ENCODE peak calls at places on chromosome 2, in seven cellular contexts. T, F, E, I, U, W and Z are unnamed samples.
A peak's percentile ranks its signal among the peaks of the same experiment; 100 is the strongest.

GRCh38 chr2:38522754-38523349 is 79.9 kb downstream of the HNRNPLL start:
- DNase-seq in T (no peak), F (no peak), E (no peak), I (no peak), U (no peak), W (no peak), Z (no peak)

GRCh38 chr2:171272039-171272438 is 111.3 kb upstream of the TLK1 start:
- DNase-seq in T (peak; percentile 92), F (no peak), E (no peak), I (no peak), U (no peak), W (no peak), Z (peak; percentile 94)

GRCh38 chr2:25618676-25619075 is 54.7 kb downstream of the DTNB start:
- DNase-seq in T (peak; percentile 79), F (no peak), E (no peak), I (no peak), U (no peak), W (no peak), Z (peak; percentile 34)

GRCh38 chr2:9807056-9807455 is 36.2 kb upstream of the TAF1B start:
- DNase-seq in T (no peak), F (no peak), E (no peak), I (no peak), U (no peak), W (no peak), Z (no peak)

GRCh38 chr2:37243435-37243834 is 12.0 kb downstream of the NDUFAF7 start:
- DNase-seq in T (no peak), F (no peak), E (no peak), I (no peak), U (no peak), W (no peak), Z (no peak)

GRCh38 chr2:102637358-102637757 is 18.0 kb downstream of the SLC9A2 start:
- DNase-seq in T (no peak), F (no peak), E (no peak), I (no peak), U (no peak), W (no peak), Z (no peak)

GRCh38 chr2:100747996-100748615 is 71.8 kb upstream of the NPAS2 start:
- DNase-seq in T (no peak), F (no peak), E (no peak), I (no peak), U (no peak), W (no peak), Z (no peak)

GRCh38 chr2:172102159-172102857 is 392 bp downstream of the DLX2 start:
- DNase-seq in T (peak; percentile 50), F (no peak), E (no peak), I (no peak), U (no peak), W (peak; percentile 39), Z (peak; percentile 82)

GRCh38 chr2:232321156-232321816 is 57.3 kb upstream of the ALPP start:
- DNase-seq in T (no peak), F (no peak), E (no peak), I (no peak), U (peak; percentile 18), W (no peak), Z (no peak)

GRCh38 chr2:159574246-159574645 is 42.1 kb downstream of the BAZ2B start:
- DNase-seq in T (peak; percentile 75), F (no peak), E (no peak), I (no peak), U (no peak), W (no peak), Z (peak; percentile 88)